ENCODE peak calls at places on chromosomes 16 and 17, in eight cellular contexts. Y is colonic mucosa, J is adrenal gland, L is body of pancreas, F is K562, C is stomach, U is heart right ventricle, B is tibial artery. O is an unnamed sample. For H3K4me1 and H3K27me3, the result is how much of the 10 kb centered on the place peaks cover.

GRCh38 chr17:13727441-13728171 is 125.9 kb upstream of the HS3ST3A1 start:
- DNase-seq in F (no peak), C (no peak), U (no peak), L (no peak), B (no peak), J (no peak), Y (no peak), O (no peak)

GRCh38 chr17:37124074-37124824 is 175.5 kb downstream of the AATF start:
- DNase-seq in J (no peak), F (no peak), U (no peak), Y (no peak), L (no peak), B (no peak), C (no peak), O (no peak)

GRCh38 chr17:73289549-73290254 is 22.1 kb downstream of the CDC42EP4 start:
- DNase-seq in Y (no peak), U (no peak), L (peak), J (no peak), F (no peak), C (no peak), B (no peak), O (no peak)

GRCh38 chr17:27547301-27547683 is 83.7 kb upstream of the LGALS9 start:
- DNase-seq in L (no peak), C (no peak), J (no peak), F (peak), Y (no peak), U (no peak), B (no peak), O (no peak)

GRCh38 chr17:37844158-37844976 is 79.8 kb upstream of the TBC1D3K start:
- DNase-seq in L (peak), U (peak), Y (peak), F (peak), J (peak), B (peak), C (peak), O (peak)

GRCh38 chr16:74666010-74666421 is 661 bp downstream of the RFWD3 start:
- DNase-seq in C (no peak), B (no peak), F (no peak), L (no peak), J (no peak), U (no peak), Y (no peak), O (no peak)

GRCh38 chr17:6800422-6801027 is 24.5 kb downstream of the FBXO39 start:
- DNase-seq in F (no peak), C (no peak), L (no peak), J (no peak), U (no peak), Y (no peak), B (no peak), O (no peak)

GRCh38 chr16:88012360-88012759 is 61.1 kb downstream of the BANP start:
- DNase-seq in B (no peak), C (peak), L (no peak), F (no peak), U (no peak), Y (no peak), J (no peak), O (no peak)

GRCh38 chr16:56606688-56607618 is 1.4 kb upstream of the MT2A start:
- DNase-seq in B (peak), F (no peak), U (peak), Y (peak), J (peak), L (peak), C (peak), O (peak)

GRCh38 chr16:20383106-20384029 is 21.2 kb downstream of the PDILT start:
- DNase-seq in Y (peak), F (peak), C (peak), J (peak), U (no peak), L (peak), B (peak), O (peak)

GRCh38 chr17:65801513-65801912 is 240.1 kb upstream of the AXIN2 start:
- DNase-seq in Y (no peak), L (no peak), C (no peak), U (no peak), J (no peak), B (no peak), F (no peak), O (no peak)

GRCh38 chr16:10889880-10890279 is 12.9 kb downstream of the CIITA start:
- DNase-seq in C (no peak), B (no peak), J (no peak), L (no peak), U (no peak), F (no peak), Y (no peak), O (no peak)

GRCh38 chr16:637081-638018 is 1.2 kb upstream of the METTL26 start:
- DNase-seq in U (peak), B (peak), C (peak), J (peak), L (peak), F (peak), Y (peak), O (peak)

GRCh38 chr16:70788668-70789161 is 12.2 kb downstream of the VAC14 start:
- DNase-seq in L (no peak), B (no peak), Y (no peak), F (no peak), U (no peak), J (no peak), C (no peak), O (no peak)

GRCh38 chr16:23959069-23959800 is 123.5 kb downstream of the PRKCB start:
- DNase-seq in Y (no peak), U (no peak), J (no peak), F (peak), L (no peak), B (no peak), C (no peak), O (no peak)

GRCh38 chr16:49550666-49551065 is 177.1 kb downstream of the C16orf78 start:
- DNase-seq in F (no peak), C (no peak), J (no peak), Y (no peak), B (no peak), U (no peak), L (no peak), O (no peak)

GRCh38 chr17:75773121-75773807 is 8.3 kb upstream of the GALK1 start:
- DNase-seq in B (no peak), L (peak), C (no peak), Y (no peak), U (no peak), J (peak), F (no peak), O (no peak)

DNA sequence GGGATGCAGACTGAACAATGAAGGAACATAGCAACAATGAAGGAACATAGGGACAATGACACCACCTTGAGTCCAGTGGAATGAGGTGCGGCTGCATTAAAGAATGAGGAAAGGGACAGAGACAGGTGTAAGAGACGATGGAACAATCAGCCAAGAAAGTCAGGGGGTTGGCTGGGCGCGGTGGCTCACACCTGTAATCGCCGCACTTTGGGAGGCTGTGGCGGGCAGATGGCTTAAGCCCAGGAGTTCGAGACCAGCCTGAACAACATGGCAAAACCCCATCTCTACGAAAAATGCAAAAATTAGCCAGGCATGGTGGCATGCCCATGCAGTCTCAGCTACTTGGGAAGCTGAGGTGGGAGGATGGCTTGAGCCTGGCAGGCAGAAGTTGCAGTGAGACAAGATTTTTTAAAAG is 13.6 kb upstream of the CBFB start:
- DNase-seq in B (no peak), U (no peak), C (no peak), Y (no peak), J (peak), F (no peak), L (no peak), O (no peak)
- H3K27ac ChIP-seq in B (peak), U (no peak), C (no peak), Y (no peak), J (no peak), F (no peak), L (no peak), O (no peak)

DNA sequence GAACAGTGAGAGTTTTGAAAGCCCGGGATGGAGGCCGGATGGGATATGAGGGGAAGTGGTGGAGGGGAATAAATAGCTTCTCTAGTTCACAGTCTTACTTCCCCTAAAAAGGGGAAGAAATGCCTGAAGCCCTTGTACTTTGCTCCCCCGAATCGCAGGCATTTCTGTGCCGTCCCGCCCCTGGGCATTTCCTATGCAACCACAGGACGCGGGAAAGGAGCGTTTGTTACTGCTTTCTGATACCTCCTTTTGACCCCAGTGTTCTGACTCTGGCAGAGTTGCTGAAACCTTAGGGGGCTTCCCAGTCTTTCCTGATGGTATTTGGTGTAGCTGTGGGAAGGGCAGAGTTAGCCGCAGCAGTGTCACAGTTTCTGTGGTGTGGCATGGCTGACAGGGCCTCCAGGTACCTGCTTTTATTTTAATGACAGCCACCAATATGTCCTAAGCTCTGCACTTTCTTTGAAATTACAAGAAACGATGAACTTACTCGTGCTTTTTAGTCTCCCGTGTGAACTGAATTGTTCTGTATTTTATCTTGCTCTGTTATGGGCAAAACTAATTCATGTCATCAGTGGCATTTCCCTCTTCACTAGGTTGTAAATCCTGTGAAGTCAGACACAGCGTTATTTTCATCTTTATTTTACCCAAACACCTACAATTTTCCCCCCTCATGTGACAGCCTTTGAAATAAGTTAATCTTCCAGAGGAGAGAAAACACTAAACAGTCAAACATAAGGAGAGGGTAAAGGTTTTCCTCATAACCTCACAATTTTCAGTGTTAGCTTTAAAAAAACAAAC is 27.1 kb downstream of the USP10 start:
- DNase-seq in J (no peak), Y (peak), C (no peak), L (no peak), F (no peak), U (no peak), B (peak), O (peak)
- H3K4me1 ChIP-seq in J (half or more), Y (under half), C (half or more), L (under half), F (under half), U (half or more), B (under half), O (under half)

GRCh38 chr16:86509759-86510464 is 415 bp upstream of the FOXF1 start:
- DNase-seq in J (no peak), L (no peak), B (no peak), F (no peak), C (peak), Y (peak), U (peak), O (peak)
- H3K27me3 ChIP-seq in J (half or more), L (under half), B (under half), F (half or more), C (half or more), Y (half or more), U (half or more), O (under half)

GRCh38 chr16:16030449-16030848 is 81.0 kb downstream of the ABCC1 start:
- DNase-seq in Y (no peak), C (no peak), B (no peak), U (no peak), F (no peak), J (no peak), L (no peak), O (peak)
- H3K27ac ChIP-seq in Y (no peak), C (peak), B (no peak), U (no peak), F (no peak), J (peak), L (no peak), O (no peak)

GRCh38 chr17:39921323-39921722 is 2.9 kb upstream of the GSDMB start:
- DNase-seq in C (no peak), Y (no peak), F (no peak), U (no peak), B (no peak), L (no peak), J (no peak), O (no peak)

GRCh38 chr17:39923230-39923629 is 4.2 kb downstream of the ORMDL3 start:
- DNase-seq in C (no peak), F (no peak), U (no peak), J (no peak), Y (no peak), B (no peak), L (no peak), O (no peak)

GRCh38 chr17:39919087-39919683 is 750 bp upstream of the GSDMB start:
- DNase-seq in L (no peak), Y (peak), C (no peak), F (peak), B (no peak), U (no peak), J (no peak), O (no peak)

GRCh38 chr17:39922006-39922405 is 3.6 kb upstream of the GSDMB start:
- DNase-seq in Y (no peak), U (no peak), C (no peak), L (no peak), B (no peak), J (no peak), F (no peak), O (no peak)

DNA sequence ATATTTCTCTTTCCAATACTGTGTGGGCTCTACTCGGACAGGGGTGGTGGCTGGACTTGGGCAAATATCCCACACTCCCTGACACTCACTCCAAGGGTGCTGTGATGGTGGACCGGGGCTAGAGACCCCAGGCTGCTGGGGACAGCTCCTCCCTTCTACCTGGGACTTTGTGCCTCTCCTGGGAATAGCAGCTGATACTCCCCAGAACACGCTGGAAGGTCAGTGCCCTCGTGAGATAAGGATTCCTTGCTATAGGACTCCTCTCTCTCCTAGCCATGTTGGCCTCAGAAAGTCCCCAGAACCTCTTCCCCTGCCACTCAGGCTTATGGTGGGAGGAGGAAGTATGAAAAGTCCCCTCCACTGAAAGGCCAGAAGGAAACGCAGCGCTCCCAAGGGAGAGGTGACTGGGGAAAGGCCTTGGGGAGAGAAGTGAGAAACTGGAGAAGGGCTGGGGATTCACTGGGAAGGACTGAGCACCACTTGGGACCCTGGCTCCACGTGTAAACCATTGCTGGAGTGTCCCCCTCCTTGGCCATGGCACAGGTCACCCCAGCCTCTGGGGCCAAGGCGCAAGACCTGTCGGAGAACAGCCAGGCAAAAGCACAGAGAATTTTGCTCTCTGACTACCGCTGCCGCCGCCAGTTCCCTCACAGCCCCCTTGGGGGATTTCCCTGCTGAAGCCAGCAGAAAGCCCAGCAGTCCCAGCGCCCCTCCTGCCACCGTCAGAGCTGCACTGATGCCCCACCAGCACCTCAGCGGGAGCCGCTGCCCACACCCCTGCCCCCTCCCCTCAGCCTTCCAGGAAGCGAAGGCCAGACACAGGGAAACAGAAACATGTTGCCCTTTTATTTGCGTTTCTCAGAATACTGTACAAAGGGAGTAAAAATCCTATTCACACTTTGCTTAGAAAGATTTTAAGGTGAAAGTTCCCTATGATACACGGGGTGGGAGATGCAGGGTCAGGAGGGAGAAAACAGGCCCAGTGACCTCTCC is 2.1 kb upstream of the GSDMB start:
- DNase-seq in F (no peak), L (no peak), J (no peak), Y (no peak), U (no peak), C (no peak), B (no peak), O (no peak)
- H3K4me1 ChIP-seq in F (under half), L (under half), J (under half), Y (under half), U (under half), C (under half), B (under half), O (under half)

GRCh38 chr16:54326266-54326662 is 39.7 kb upstream of the IRX3 start:
- DNase-seq in C (no peak), Y (no peak), L (no peak), B (peak), J (no peak), U (no peak), F (no peak), O (no peak)
- H3K27me3 ChIP-seq in C (under half), Y (under half), L (under half), B (under half), J (under half), U (under half), F (under half), O (under half)

GRCh38 chr16:46889942-46890300 is 5.8 kb downstream of the GPT2 start:
- DNase-seq in F (no peak), L (no peak), C (no peak), J (no peak), U (no peak), B (no peak), Y (no peak), O (no peak)
- H3K27ac ChIP-seq in F (no peak), L (peak), C (peak), J (no peak), U (no peak), B (no peak), Y (no peak), O (no peak)